ENCODE peak calls at places on chromosomes 2 and 18, in seven cellular contexts. M, W, X, F, E, I and N are unnamed samples.

GRCh38 chr2:30385327-30385726 is 61.7 kb upstream of the LCLAT1 start:
- DNase-seq in M (no peak), W (peak), X (no peak), F (peak), E (no peak), I (no peak), N (no peak)

GRCh38 chr2:96916156-96917007 is 46.5 kb upstream of the SEMA4C start:
- DNase-seq in M (no peak), W (no peak), X (no peak), F (no peak), E (no peak), I (no peak), N (no peak)

GRCh38 chr2:67075530-67076253 is 321.4 kb upstream of the ETAA1 start:
- DNase-seq in M (no peak), W (no peak), X (no peak), F (no peak), E (no peak), I (no peak), N (no peak)

GRCh38 chr2:241924909-241925250 is 55.4 kb downstream of the RTP5 start:
- DNase-seq in M (no peak), W (no peak), X (no peak), F (no peak), E (no peak), I (no peak), N (peak)

GRCh38 chr2:109342451-109342850 is 213.4 kb downstream of the SH3RF3 start:
- DNase-seq in M (no peak), W (no peak), X (no peak), F (no peak), E (no peak), I (no peak), N (no peak)

GRCh38 chr2:86195055-86195807 is at the start of gene IMMT:
- DNase-seq in M (peak), W (peak), X (peak), F (peak), E (peak), I (peak), N (peak)

GRCh38 chr2:159290289-159290907 is 3.9 kb upstream of the WDSUB1 start:
- DNase-seq in M (no peak), W (peak), X (peak), F (peak), E (peak), I (no peak), N (peak)

GRCh38 chr2:169131587-169132512 is 62.5 kb downstream of the DHRS9 start:
- DNase-seq in M (no peak), W (peak), X (no peak), F (peak), E (peak), I (no peak), N (no peak)

GRCh38 chr18:78812067-78812466 is 167.6 kb upstream of the SALL3 start:
- DNase-seq in M (no peak), W (no peak), X (no peak), F (no peak), E (no peak), I (no peak), N (no peak)

GRCh38 chr18:7567487-7568425 is 640 bp downstream of the PTPRM start:
- DNase-seq in M (peak), W (peak), X (peak), F (peak), E (no peak), I (peak), N (peak)

GRCh38 chr18:47928466-47928865 is 2.0 kb downstream of the SMAD2 start:
- DNase-seq in M (no peak), W (no peak), X (no peak), F (peak), E (no peak), I (no peak), N (no peak)

GRCh38 chr2:186460465-186460864 is 25.6 kb upstream of the ZC3H15 start:
- DNase-seq in M (no peak), W (peak), X (no peak), F (peak), E (no peak), I (no peak), N (no peak)

GRCh38 chr2:134957477-134957876 is 38.9 kb downstream of the CCNT2 start:
- DNase-seq in M (no peak), W (no peak), X (no peak), F (no peak), E (no peak), I (no peak), N (no peak)

GRCh38 chr2:75432761-75433361 is 127.9 kb downstream of the EVA1A start:
- DNase-seq in M (no peak), W (no peak), X (no peak), F (no peak), E (no peak), I (no peak), N (no peak)

GRCh38 chr2:72780483-72780882 is 45.4 kb downstream of the EXOC6B start:
- DNase-seq in M (no peak), W (peak), X (no peak), F (peak), E (no peak), I (no peak), N (no peak)

GRCh38 chr2:183998041-183998796 is 600.1 kb upstream of the ZNF804A start:
- DNase-seq in M (no peak), W (no peak), X (no peak), F (no peak), E (no peak), I (no peak), N (no peak)

GRCh38 chr18:68797901-68798300 is at the start of gene CCDC102B:
- DNase-seq in M (no peak), W (no peak), X (no peak), F (peak), E (no peak), I (no peak), N (no peak)

GRCh38 chr18:37937287-37937686 is 371.7 kb upstream of the CELF4 start:
- DNase-seq in M (no peak), W (no peak), X (no peak), F (no peak), E (no peak), I (no peak), N (no peak)

GRCh38 chr2:128270306-128271185 is 48.1 kb downstream of the HS6ST1 start:
- DNase-seq in M (no peak), W (no peak), X (no peak), F (no peak), E (no peak), I (no peak), N (no peak)

GRCh38 chr18:50545936-50546335 is 14.0 kb upstream of the MAPK4 start:
- DNase-seq in M (no peak), W (no peak), X (no peak), F (no peak), E (no peak), I (no peak), N (no peak)

DNA sequence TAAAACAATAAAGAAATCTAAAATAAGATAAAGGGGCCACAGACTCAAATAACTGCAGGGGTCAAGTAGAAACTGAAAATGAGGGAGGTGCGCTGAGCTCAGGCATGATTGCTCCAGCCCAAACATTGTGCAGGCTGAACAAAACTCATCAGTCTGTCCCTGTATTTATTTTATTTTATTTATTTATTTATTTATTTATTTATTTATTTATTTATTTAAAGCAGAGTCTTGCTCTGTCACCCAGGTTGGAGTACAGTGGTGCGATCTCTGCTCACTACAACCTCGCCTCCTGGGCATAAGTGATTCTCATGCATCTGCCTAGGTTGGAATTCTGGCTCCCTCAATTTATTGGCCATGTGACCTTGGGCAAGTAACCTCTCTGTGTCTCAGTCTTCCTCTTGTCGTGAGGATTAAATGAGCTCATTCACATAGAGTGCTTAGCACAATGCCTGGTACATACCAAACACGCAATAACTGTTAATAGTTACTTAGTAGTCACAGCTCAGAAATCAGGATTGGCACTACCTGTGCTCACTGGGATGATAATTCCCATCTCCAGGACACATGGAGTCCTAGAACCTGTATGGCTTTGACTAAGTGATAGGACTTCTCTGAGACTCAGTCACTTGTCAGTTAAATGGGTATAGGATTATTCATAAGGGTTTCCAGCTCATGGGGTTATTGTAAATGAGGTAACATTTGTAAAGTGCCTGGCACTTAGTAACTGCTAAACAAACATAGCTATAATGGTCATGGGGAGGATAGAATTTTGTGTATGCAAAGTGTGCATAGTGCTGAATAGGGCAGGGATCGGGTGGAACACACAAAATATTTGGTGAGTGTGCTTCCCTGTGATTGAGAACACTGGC is 6.0 kb downstream of the SPEG start:
- DNase-seq in M (no peak), W (peak), X (no peak), F (no peak), E (no peak), I (no peak), N (no peak)
- H3K4me3 ChIP-seq in M (no peak), W (peak), X (no peak), F (no peak), E (peak), I (no peak), N (no peak)

GRCh38 chr2:190993292-190993643 is 20.7 kb downstream of the STAT1 start:
- DNase-seq in M (no peak), W (no peak), X (no peak), F (no peak), E (no peak), I (no peak), N (no peak)
- H3K27ac ChIP-seq in M (no peak), W (no peak), X (no peak), F (no peak), E (no peak), I (no peak), N (no peak)

GRCh38 chr2:231052494-231053451 is 3.9 kb upstream of the PSMD1 start:
- DNase-seq in M (peak), W (peak), X (peak), F (peak), E (peak), I (peak), N (peak)

GRCh38 chr2:231057590-231057989 is 923 bp downstream of the PSMD1 start:
- DNase-seq in M (no peak), W (no peak), X (no peak), F (peak), E (no peak), I (no peak), N (no peak)

GRCh38 chr2:231059756-231060155 is 3.1 kb downstream of the PSMD1 start:
- DNase-seq in M (no peak), W (no peak), X (no peak), F (no peak), E (no peak), I (no peak), N (no peak)

GRCh38 chr2:231058761-231059550 is 2.3 kb downstream of the PSMD1 start:
- DNase-seq in M (no peak), W (no peak), X (no peak), F (no peak), E (no peak), I (no peak), N (no peak)

DNA sequence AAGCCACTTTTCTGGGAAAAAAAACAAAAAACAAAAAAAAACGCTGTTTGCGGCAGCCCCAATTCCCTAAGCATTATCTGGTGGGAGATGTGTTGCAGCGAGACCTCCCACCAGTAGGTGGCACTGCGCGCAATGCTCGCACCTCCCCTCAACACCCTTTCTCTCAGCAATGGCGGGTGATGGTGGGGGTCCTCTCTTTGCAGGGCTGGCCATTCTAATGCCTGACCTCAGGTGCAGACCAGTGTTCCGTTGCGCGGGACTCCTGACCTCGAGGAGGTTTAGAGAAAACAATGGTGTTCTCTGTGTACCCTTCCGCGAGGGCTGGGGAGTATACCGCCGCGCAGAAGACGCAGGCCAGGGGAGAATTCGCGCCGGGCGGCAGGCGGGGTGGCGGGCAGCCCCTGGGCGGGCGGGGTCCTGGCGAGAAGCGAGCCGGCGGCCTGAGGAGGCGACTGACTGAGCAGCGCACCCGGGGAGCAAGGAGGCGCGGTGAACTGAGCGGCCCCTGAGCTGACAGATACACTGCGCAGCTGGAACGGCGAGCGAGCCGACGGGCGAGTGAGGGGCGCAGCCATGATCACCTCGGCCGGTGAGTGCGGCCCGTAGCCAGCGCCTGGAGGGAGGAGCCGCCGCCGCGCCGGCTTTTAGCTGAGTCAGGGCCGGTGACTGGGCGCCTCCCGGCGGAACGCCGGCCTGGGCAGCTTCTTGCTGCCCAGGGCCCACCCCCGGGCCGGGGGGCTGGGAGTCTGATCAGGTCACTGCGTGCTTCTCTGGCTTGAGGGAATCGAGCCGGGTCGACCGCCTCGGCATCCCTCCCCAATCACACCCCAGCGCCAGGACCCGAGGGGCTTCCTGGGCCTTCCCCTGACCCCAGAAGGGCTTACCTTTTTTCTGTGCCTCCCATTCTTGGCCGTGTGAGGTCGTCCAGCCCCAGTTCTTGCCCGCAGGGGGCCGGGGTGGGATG is at the start of gene PSMD1:
- DNase-seq in M (peak), W (peak), X (peak), F (peak), E (peak), I (peak), N (peak)
- TF ChIP-seq POLR2A in M (no peak), W (peak), X (no peak), F (peak), E (peak), I (no peak), N (peak)

DNA sequence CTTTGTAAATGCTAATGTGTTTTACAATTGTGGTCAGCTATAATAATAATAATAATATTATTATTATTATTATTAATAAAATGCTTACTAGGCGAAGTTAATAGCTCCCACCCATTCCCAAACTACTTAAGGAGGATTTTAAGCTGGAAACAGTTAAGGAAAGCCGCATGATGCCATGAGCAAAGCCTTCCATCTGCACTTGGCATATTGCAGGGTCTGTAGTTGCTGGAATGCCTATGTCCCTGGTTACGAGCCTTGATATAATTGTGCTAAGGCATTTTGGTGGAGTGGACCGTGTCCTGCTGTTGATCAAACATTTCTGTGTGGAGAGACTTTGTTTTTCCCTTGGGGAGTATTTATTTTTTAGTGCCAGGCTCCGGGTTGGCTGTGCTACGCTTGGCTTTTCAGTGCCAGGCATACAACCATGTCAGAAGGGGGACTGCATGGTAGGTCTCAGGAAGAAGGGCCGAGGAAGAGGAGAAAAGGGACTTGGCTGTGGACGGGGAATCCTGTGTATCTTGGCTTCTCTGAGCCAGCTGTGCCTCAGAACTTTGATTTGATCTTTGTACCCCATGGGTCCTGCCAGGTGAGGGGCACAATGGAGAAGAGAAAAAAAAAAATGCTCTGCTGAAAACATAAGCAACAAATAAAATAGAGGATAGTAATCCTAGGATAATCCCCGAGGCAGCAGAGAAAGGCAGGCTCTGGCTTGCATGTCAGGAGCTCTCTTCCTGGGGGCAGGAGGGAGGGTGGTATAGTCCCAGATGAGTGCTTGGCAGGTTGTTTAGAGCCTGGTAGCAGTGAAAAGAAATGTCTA is 232.8 kb downstream of the NEDD4L start:
- DNase-seq in M (no peak), W (no peak), X (no peak), F (no peak), E (no peak), I (peak), N (no peak)
- H3K4me3 ChIP-seq in M (no peak), W (no peak), X (no peak), F (no peak), E (no peak), I (no peak), N (no peak)

GRCh38 chr2:37205689-37206341 is 9.5 kb downstream of the CEBPZOS start:
- DNase-seq in M (no peak), W (no peak), X (no peak), F (no peak), E (no peak), I (no peak), N (no peak)

GRCh38 chr2:37201208-37201607 is 4.9 kb downstream of the CEBPZOS start:
- DNase-seq in M (no peak), W (no peak), X (no peak), F (no peak), E (no peak), I (no peak), N (no peak)

GRCh38 chr2:37198681-37199065 is 2.4 kb downstream of the CEBPZOS start:
- DNase-seq in M (no peak), W (no peak), X (no peak), F (no peak), E (no peak), I (no peak), N (no peak)

GRCh38 chr2:37203708-37204107 is 7.4 kb downstream of the CEBPZOS start:
- DNase-seq in M (no peak), W (no peak), X (no peak), F (no peak), E (no peak), I (no peak), N (no peak)

DNA sequence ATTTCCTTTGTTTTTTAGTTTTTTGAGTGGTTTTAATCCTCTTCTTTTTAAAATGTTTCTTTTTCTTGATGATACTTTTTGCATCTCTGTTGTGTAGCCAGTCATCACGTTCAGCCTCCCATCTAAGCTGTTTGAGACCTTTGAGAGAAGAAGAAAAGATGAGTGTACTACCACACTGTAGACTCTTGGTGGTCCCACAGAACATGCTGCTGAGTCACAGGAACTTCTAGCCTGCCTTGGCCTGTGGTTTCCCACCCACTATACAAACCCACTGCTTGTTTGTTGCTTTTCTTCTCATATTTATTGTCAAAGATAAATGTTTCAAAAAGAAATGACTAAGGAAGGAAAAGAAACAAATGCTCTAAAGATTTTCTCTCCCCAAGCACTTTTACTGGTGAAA is 5.5 kb downstream of the CEBPZOS start:
- DNase-seq in M (no peak), W (no peak), X (no peak), F (no peak), E (no peak), I (no peak), N (no peak)
- H3K27ac ChIP-seq in M (no peak), W (no peak), X (no peak), F (no peak), E (no peak), I (no peak), N (no peak)

GRCh38 chr2:234446404-234447076 is 50.3 kb downstream of the ARL4C start:
- DNase-seq in M (peak), W (no peak), X (peak), F (peak), E (no peak), I (peak), N (peak)
- TF ChIP-seq POLR2A in M (no peak), W (no peak), X (no peak), F (no peak), E (no peak), I (peak), N (no peak)

GRCh38 chr2:237125967-237126366 is 40.3 kb downstream of the COPS8 start:
- DNase-seq in M (no peak), W (no peak), X (no peak), F (no peak), E (no peak), I (no peak), N (no peak)

GRCh38 chr2:237129625-237130263 is 44.1 kb downstream of the COPS8 start:
- DNase-seq in M (no peak), W (no peak), X (no peak), F (no peak), E (no peak), I (no peak), N (no peak)

GRCh38 chr2:237126519-237126918 is 40.8 kb downstream of the COPS8 start:
- DNase-seq in M (no peak), W (no peak), X (no peak), F (no peak), E (no peak), I (no peak), N (no peak)

GRCh38 chr2:237128845-237129592 is 43.3 kb downstream of the COPS8 start:
- DNase-seq in M (no peak), W (no peak), X (no peak), F (no peak), E (no peak), I (no peak), N (no peak)

GRCh38 chr2:237128026-237128703 is 42.5 kb downstream of the COPS8 start:
- DNase-seq in M (peak), W (peak), X (peak), F (peak), E (peak), I (peak), N (peak)
- H3K4me3 ChIP-seq in M (no peak), W (no peak), X (no peak), F (no peak), E (peak), I (no peak), N (no peak)

DNA sequence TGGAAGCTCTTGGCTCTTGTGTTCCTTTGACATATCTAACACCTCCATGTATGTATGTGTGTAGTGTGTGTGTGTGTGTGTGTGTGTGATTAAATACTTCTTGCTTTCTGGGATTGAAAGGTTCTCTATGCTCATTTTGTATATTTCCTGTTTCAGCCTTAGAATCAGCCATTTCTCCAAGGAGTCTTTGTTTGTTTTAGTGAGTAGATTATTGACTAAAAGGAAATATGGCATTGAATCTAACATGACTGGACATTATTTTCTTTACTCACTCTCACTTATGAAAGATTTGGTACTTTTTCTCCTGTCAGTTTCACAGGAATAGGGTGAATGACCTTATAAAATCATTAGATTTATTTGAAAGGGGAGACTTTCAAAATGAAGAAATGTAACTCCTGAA is 413.8 kb upstream of the SLC14A2 start:
- DNase-seq in M (no peak), W (peak), X (no peak), F (no peak), E (no peak), I (no peak), N (no peak)
- H3K27ac ChIP-seq in M (no peak), W (no peak), X (no peak), F (no peak), E (no peak), I (no peak), N (no peak)